ENCODE peak calls at places on chromosomes 1 and 21, in five cellular contexts. A is transverse colon, W is body of pancreas, V is ovary, F is testis. M is an unnamed sample.

GRCh38 chr1:27862671-27863551 is 9.4 kb upstream of the THEMIS2 start:
- DNase-seq in A (peak; percentile 45), W (no peak), V (no peak), F (peak; percentile 61), M (peak; percentile 90)

GRCh38 chr21:37511848-37512247 is 145.3 kb downstream of the DYRK1A start:
- DNase-seq in A (no peak), W (no peak), V (no peak), F (no peak), M (no peak)

GRCh38 chr1:190551638-190552037 is 74.0 kb upstream of the BRINP3 start:
- DNase-seq in A (no peak), W (no peak), V (no peak), F (no peak), M (no peak)

GRCh38 chr1:223133824-223134435 is 9.1 kb downstream of the TLR5 start:
- DNase-seq in A (peak; percentile 87), W (peak; percentile 88), V (peak; percentile 89), F (peak; percentile 89), M (peak; percentile 97)

GRCh38 chr1:235295902-235296350 is 32.1 kb downstream of the ARID4B start:
- DNase-seq in A (no peak), W (peak; percentile 76), V (no peak), F (no peak), M (no peak)

GRCh38 chr1:158035976-158036583 is 42.6 kb downstream of the KIRREL1 start:
- DNase-seq in A (peak; percentile 43), W (peak; percentile 40), V (peak; percentile 77), F (peak; percentile 69), M (no peak)

GRCh38 chr1:226123212-226123560 is 60.7 kb downstream of the H3-3A start:
- DNase-seq in A (no peak), W (no peak), V (no peak), F (no peak), M (no peak)

GRCh38 chr21:34877485-34878128 is 171.5 kb downstream of the RUNX1 start:
- DNase-seq in A (peak; percentile 92), W (peak; percentile 89), V (no peak), F (no peak), M (peak; percentile 65)

GRCh38 chr1:15727021-15727420 is 9.0 kb upstream of the SLC25A34 start:
- DNase-seq in A (no peak), W (no peak), V (no peak), F (no peak), M (no peak)

GRCh38 chr1:99557556-99558256 is 88.2 kb upstream of the PALMD start:
- DNase-seq in A (no peak), W (no peak), V (no peak), F (no peak), M (no peak)

GRCh38 chr1:167984886-167985489 is 48.1 kb upstream of the MPC2 start:
- DNase-seq in A (no peak), W (peak; percentile 17), V (no peak), F (no peak), M (no peak)

GRCh38 chr1:9612162-9612845 is 23.6 kb downstream of the TMEM201 start:
- DNase-seq in A (no peak), W (no peak), V (no peak), F (no peak), M (no peak)

GRCh38 chr1:9613625-9614299 is 25.1 kb downstream of the TMEM201 start:
- DNase-seq in A (no peak), W (no peak), V (no peak), F (no peak), M (no peak)

GRCh38 chr1:9618912-9619679 is 30.4 kb downstream of the TMEM201 start:
- DNase-seq in A (no peak), W (no peak), V (no peak), F (no peak), M (no peak)

GRCh38 chr1:9612871-9613624 is 24.3 kb downstream of the TMEM201 start:
- DNase-seq in A (no peak), W (no peak), V (no peak), F (no peak), M (no peak)

GRCh38 chr1:9615316-9616063 is 26.8 kb downstream of the TMEM201 start:
- DNase-seq in A (peak; percentile 37), W (peak; percentile 46), V (peak; percentile 46), F (peak; percentile 67), M (no peak)
- TF ChIP-seq CTCF in A (peak; percentile 41), W (peak; percentile 42), V (no peak), F (no peak), M (no peak)

DNA sequence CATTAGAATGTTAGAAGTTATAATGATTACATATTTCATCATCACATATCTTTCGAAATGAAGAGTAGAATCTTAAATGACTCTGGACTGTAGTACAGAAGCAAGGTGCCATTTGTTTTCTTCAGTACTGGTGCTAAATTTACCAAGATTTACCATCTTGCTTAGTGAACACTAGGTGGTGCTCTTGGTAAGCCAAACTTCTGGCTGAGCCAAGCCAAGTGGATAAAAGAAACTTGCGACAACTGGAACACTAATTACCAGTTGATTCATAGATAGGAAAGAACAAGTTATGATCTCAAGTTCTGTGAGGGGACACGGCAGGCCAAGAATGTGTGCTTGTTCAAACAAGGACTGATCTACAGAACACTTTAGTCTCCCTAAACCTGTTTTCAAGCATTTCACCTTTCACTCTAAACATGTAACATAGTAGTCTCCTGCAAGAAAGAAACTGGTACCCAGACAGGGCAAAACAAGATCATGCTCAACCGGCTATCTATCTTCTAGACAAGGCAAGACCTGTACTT is 19.8 kb downstream of the SPRTN start:
- DNase-seq in A (peak; percentile 19), W (peak; percentile 23), V (peak; percentile 36), F (peak; percentile 44), M (no peak)
- TF ChIP-seq POLR2A in A (no peak), W (no peak), V (no peak), F (no peak), M (no peak)

GRCh38 chr1:146001734-146002133 is 5.4 kb upstream of the TXNIP start:
- DNase-seq in A (no peak), W (no peak), V (no peak), F (no peak), M (peak; percentile 83)

GRCh38 chr1:145997156-145998023 is 1.0 kb upstream of the TXNIP start:
- DNase-seq in A (peak; percentile 74), W (no peak), V (peak; percentile 66), F (peak; percentile 60), M (peak; percentile 94)

GRCh38 chr1:145996433-145997155 is at the start of gene TXNIP:
- DNase-seq in A (peak; percentile 99), W (peak; percentile 98), V (peak; percentile 98), F (peak; percentile 100), M (peak; percentile 100)

GRCh38 chr1:145995964-145996432 is 381 bp downstream of the TXNIP start:
- DNase-seq in A (no peak), W (no peak), V (peak; percentile 28), F (peak; percentile 35), M (peak; percentile 85)

DNA sequence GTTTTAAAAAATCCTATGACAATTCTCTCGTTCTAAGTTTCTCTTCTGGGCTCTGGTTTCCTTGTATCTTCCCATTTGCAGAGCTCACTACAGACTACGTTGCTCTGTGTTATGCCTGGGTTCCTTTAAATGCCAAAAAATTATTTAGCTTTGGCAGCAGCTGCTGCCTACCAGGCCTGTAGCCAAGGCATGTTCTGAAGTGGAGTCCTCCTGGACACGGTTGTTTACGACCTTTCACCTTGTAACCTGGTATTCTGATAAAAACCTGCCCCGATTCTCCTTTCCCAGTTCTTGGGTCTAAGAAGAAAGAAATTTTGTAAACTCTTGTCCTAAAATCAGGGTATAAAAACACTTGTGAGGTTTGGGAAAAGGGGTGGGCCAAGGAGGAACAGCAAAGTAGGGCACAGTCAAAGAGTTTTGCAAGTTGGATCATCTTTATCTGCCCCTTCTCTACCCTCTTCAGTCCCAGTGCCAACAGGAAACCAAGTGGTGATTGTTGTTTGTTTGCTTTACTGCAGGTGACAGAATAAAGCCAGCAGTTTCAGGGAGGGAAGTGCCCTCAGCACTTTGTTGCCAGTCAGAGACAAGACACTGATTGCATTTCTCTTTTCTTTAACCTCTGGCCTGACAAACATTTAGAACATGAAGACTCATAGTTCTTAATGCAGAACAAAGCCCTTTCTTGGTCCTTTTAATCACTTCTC is 3.1 kb upstream of the TXNIP start:
- DNase-seq in A (peak; percentile 65), W (peak; percentile 62), V (peak; percentile 57), F (no peak), M (no peak)
- H3K4me3 ChIP-seq in A (peak overlapping the region; percentile 18), W (no peak overlapping the region), V (peak overlapping the region; percentile 18), F (no peak overlapping the region), M (no peak overlapping the region)

DNA sequence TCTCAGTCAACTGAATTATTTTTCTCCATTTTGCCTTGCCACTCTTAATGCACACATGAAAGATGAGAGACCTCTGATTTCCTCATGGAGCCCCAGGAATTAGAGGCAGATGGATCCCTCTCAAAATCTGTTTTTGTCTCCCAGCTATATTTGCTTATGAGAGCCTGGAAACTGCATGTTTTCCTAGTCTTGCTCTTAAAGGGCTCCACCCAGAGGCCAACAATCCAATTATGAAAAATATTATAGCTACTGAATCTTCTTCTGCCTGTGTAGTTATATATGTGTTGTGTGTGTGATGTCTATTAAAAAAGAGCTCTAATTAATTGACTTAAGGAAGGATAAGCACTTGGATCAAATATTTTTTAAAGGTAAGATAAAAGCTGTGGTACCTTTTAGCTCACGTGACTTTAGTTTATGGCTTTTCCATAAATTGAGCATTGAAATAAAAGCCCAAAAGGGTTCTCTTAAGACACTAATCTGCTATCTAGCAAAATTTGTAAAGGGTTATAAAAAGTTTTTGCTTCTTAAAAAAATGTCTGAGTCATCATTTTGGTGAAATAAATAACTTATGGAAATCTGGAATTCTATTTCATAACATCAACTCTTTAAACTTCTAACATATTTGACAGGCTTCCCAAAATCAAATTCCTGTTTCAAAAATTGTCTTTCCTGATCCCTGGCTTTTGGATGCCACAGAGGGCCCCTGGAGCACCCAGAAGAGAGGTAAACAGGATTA is 31.2 kb upstream of the TSPEAR start:
- DNase-seq in A (no peak), W (no peak), V (no peak), F (no peak), M (no peak)
- TF ChIP-seq CTCF in A (no peak), W (no peak), V (no peak), F (no peak), M (no peak)

GRCh38 chr1:31434101-31434871 is 21.3 kb downstream of the SERINC2 start:
- DNase-seq in A (no peak), W (no peak), V (no peak), F (no peak), M (no peak)

GRCh38 chr1:31435471-31436409 is 22.7 kb downstream of the SERINC2 start:
- DNase-seq in A (no peak), W (no peak), V (no peak), F (no peak), M (no peak)

GRCh38 chr1:31436596-31437432 is 23.8 kb downstream of the SERINC2 start:
- DNase-seq in A (no peak), W (no peak), V (no peak), F (no peak), M (peak; percentile 73)

GRCh38 chr1:31433396-31433930 is 20.4 kb downstream of the SERINC2 start:
- DNase-seq in A (no peak), W (no peak), V (no peak), F (no peak), M (peak; percentile 78)

DNA sequence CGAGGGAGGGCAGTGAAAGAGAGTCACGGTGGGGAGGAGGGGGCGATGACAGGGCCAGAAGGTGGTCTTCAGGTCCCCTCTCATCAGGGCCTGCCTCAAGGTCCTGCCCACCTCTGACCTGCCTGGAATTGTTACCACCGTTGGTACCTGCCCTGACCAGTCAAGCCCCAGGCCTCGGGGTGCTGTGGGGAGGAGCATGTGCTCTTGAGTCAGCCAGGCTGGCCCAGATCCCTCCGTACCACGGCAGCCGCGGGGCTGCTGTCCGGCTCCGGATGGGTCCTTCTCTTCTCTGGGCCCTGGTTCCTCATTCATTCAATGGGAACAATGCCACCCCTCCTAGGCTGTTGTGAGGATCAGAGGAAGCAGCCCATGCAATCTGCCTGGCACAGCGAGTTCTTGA is 22.0 kb downstream of the SERINC2 start:
- DNase-seq in A (no peak), W (no peak), V (no peak), F (no peak), M (peak; percentile 80)
- TF ChIP-seq POLR2A in A (no peak), W (no peak), V (no peak), F (no peak), M (no peak)